ENCODE peak calls at places on chromosome 22, in seven cellular contexts. X is AG10803, F is cardiac septum, G is HFF-Myc, D is neuronal stem cell, Z is mammary epithelial cell, K is right lobe of liver. B is an unnamed sample.

GRCh38 chr22:17865183-17866055 is 91.2 kb upstream of the BID start:
- DNase-seq in Z (no peak), D (no peak), F (no peak), X (no peak), G (no peak), K (no peak), B (no peak)

GRCh38 chr22:48135641-48136040 is 1373.2 kb downstream of the TBC1D22A start:
- DNase-seq in D (no peak), K (no peak), X (no peak), Z (no peak), G (no peak), F (no peak), B (no peak)

GRCh38 chr22:50486561-50487289 is at the start of gene MIOX:
- DNase-seq in K (no peak), Z (no peak), X (peak), D (no peak), F (no peak), G (no peak), B (no peak)

GRCh38 chr22:46684706-46685105 is 53.3 kb downstream of the CERK start:
- DNase-seq in F (no peak), K (no peak), G (no peak), Z (no peak), D (no peak), X (no peak), B (no peak)

GRCh38 chr22:19763141-19764049 is 2.8 kb downstream of the TBX1 start:
- DNase-seq in G (no peak), D (no peak), Z (no peak), X (no peak), F (no peak), K (no peak), B (no peak)

GRCh38 chr22:27756212-27756660 is 45.3 kb downstream of the MN1 start:
- DNase-seq in Z (no peak), D (no peak), X (no peak), G (no peak), K (no peak), F (no peak), B (peak)

GRCh38 chr22:46071451-46072029 is 78.8 kb upstream of the PPARA start:
- DNase-seq in X (peak), K (peak), Z (peak), D (no peak), F (peak), G (no peak), B (peak)

GRCh38 chr22:22818861-22819855 is 68.5 kb upstream of the IGLL5 start:
- DNase-seq in F (no peak), K (no peak), X (no peak), G (no peak), D (no peak), Z (no peak), B (no peak)

GRCh38 chr22:27880778-27881394 is 38.2 kb downstream of the PITPNB start:
- DNase-seq in K (no peak), X (peak), G (peak), F (no peak), D (peak), Z (peak), B (no peak)

GRCh38 chr22:41147722-41148121 is 55.3 kb downstream of the EP300 start:
- DNase-seq in G (no peak), Z (no peak), D (no peak), X (no peak), K (no peak), F (no peak), B (no peak)

GRCh38 chr22:23828800-23829680 is 9.8 kb downstream of the DERL3 start:
- DNase-seq in X (no peak), D (no peak), F (no peak), K (peak), Z (no peak), G (no peak), B (peak)

GRCh38 chr22:23401910-23402274 is 178.2 kb downstream of the IGLL1 start:
- DNase-seq in Z (peak), K (peak), D (no peak), X (no peak), F (peak), G (no peak), B (peak)

GRCh38 chr22:23058063-23058462 is 12.3 kb upstream of the GNAZ start:
- DNase-seq in F (no peak), D (no peak), K (no peak), X (no peak), G (no peak), Z (no peak), B (peak)

B was measured in posterior vena cava.